ENCODE peak calls at places on chromosomes 2 and 18, in eight cellular contexts. W is ovary; Y is stimulated activated CD4-positive, alpha-beta T cell treated with anti-CD3 and anti-CD28 coated beads, Interleukin-4, amount 100 ng/mL, for 4 hours; J is HEK293T; C is lung microvascular endothelial cell; H is amniotic stem cell; O is hypothalamus; U is heart right ventricle. Z is an unnamed sample.

GRCh38 chr2:74007120-74007519 is 22.4 kb downstream of the TET3 start:
- DNase-seq in W (no peak), Y (no peak), J (no peak), C (no peak), H (no peak), O (no peak), U (no peak), Z (no peak)

GRCh38 chr2:56155188-56155587 is 28.6 kb upstream of the CCDC85A start:
- DNase-seq in W (no peak), Y (no peak), J (no peak), C (no peak), H (no peak), O (no peak), U (no peak), Z (no peak)

GRCh38 chr2:107008843-107009242 is 122.9 kb upstream of the ST6GAL2 start:
- DNase-seq in W (no peak), Y (no peak), J (no peak), C (no peak), H (no peak), O (no peak), U (no peak), Z (no peak)

GRCh38 chr2:236180831-236181453 is 12.8 kb upstream of the GBX2 start:
- DNase-seq in W (peak), Y (no peak), J (peak), C (peak), H (peak), O (no peak), U (no peak), Z (no peak)

GRCh38 chr2:62200291-62200841 is 4.5 kb downstream of the B3GNT2 start:
- DNase-seq in W (no peak), Y (no peak), J (no peak), C (no peak), H (no peak), O (no peak), U (no peak), Z (no peak)

GRCh38 chr2:30293303-30293912 is 62.1 kb downstream of the LBH start:
- DNase-seq in W (no peak), Y (peak), J (no peak), C (peak), H (peak), O (no peak), U (no peak), Z (no peak)

GRCh38 chr2:235411905-235412304 is 81.9 kb upstream of the AGAP1 start:
- DNase-seq in W (no peak), Y (no peak), J (no peak), C (no peak), H (no peak), O (no peak), U (no peak), Z (no peak)

GRCh38 chr2:233728723-233729301 is at the start of gene UGT1A3:
- DNase-seq in W (no peak), Y (no peak), J (no peak), C (no peak), H (no peak), O (no peak), U (no peak), Z (no peak)

GRCh38 chr2:238081561-238081960 is 18.6 kb upstream of the ESPNL start:
- DNase-seq in W (no peak), Y (no peak), J (no peak), C (no peak), H (no peak), O (no peak), U (no peak), Z (no peak)

GRCh38 chr18:48942554-48943261 is 8.1 kb downstream of the SMAD7 start:
- DNase-seq in W (no peak), Y (no peak), J (no peak), C (no peak), H (peak), O (no peak), U (no peak), Z (no peak)